ENCODE peak calls at places on chromosomes 4 and X, in eight cellular contexts. T is left ventricle myocardium inferior; H is aorta; K is psoas muscle; Q is tibial artery; W is naive thymus-derived CD4-positive, alpha-beta T cell; G is endothelial cell of umbilical vein; Y is PC-3. L is an unnamed sample.

GRCh38 chrX:31547416-31547815 is 475.6 kb upstream of the FTHL17 start:
- DNase-seq in T (no peak), H (no peak), K (no peak), Q (no peak), W (no peak), G (no peak), Y (no peak), L (no peak)

GRCh38 chrX:1734806-1735205 is 119.9 kb downstream of the ASMT start:
- DNase-seq in T (no peak), H (no peak), K (no peak), Q (no peak), W (no peak), G (no peak), Y (no peak), L (no peak)

GRCh38 chrX:129983575-129984131 is 1.2 kb downstream of the BCORL1 start:
- DNase-seq in T (no peak), H (peak; percentile 78), K (peak; percentile 30), Q (peak; percentile 62), W (no peak), G (no peak), Y (no peak), L (no peak)

GRCh38 chrX:21985332-21985777 is 44.8 kb downstream of the SMS start:
- DNase-seq in T (peak; percentile 36), H (no peak), K (peak; percentile 33), Q (peak; percentile 69), W (peak; percentile 74), G (peak; percentile 83), Y (peak; percentile 82), L (no peak)

GRCh38 chrX:11446951-11447350 is 153.7 kb downstream of the AMELX start:
- DNase-seq in T (no peak), H (no peak), K (no peak), Q (no peak), W (no peak), G (peak; percentile 6), Y (no peak), L (no peak)

GRCh38 chr4:6992728-6993655 is 50.2 kb upstream of the TADA2B start:
- DNase-seq in T (no peak), H (no peak), K (no peak), Q (no peak), W (no peak), G (no peak), Y (peak; percentile 38), L (no peak)

GRCh38 chr4:8035371-8035780 is 95.7 kb upstream of the AFAP1 start:
- DNase-seq in T (no peak), H (no peak), K (no peak), Q (no peak), W (no peak), G (peak; percentile 49), Y (no peak), L (no peak)

GRCh38 chrX:136584545-136584944 is 52.5 kb downstream of the VGLL1 start:
- DNase-seq in T (no peak), H (no peak), K (no peak), Q (no peak), W (no peak), G (no peak), Y (no peak), L (no peak)

GRCh38 chr4:173511787-173512361 is 18.2 kb downstream of the HAND2 start:
- DNase-seq in T (no peak), H (no peak), K (no peak), Q (no peak), W (no peak), G (no peak), Y (no peak), L (no peak)

GRCh38 chrX:63686878-63687714 is 97.9 kb downstream of the ARHGEF9 start:
- DNase-seq in T (no peak), H (no peak), K (no peak), Q (no peak), W (peak; percentile 31), G (peak; percentile 38), Y (peak; percentile 68), L (no peak)

GRCh38 chr4:151324449-151325319 is 721 bp downstream of the SH3D19 start:
- DNase-seq in T (peak; percentile 29), H (peak; percentile 86), K (peak; percentile 67), Q (peak; percentile 71), W (no peak), G (peak; percentile 68), Y (peak; percentile 67), L (no peak)

GRCh38 chr4:151322565-151322964 is 2.8 kb downstream of the SH3D19 start:
- DNase-seq in T (no peak), H (no peak), K (no peak), Q (no peak), W (no peak), G (no peak), Y (no peak), L (no peak)

GRCh38 chr4:151324124-151324448 is 1.3 kb downstream of the SH3D19 start:
- DNase-seq in T (no peak), H (no peak), K (no peak), Q (no peak), W (no peak), G (no peak), Y (no peak), L (no peak)

GRCh38 chr4:151329217-151330007 is 4.0 kb upstream of the SH3D19 start:
- DNase-seq in T (no peak), H (no peak), K (no peak), Q (no peak), W (no peak), G (no peak), Y (peak; percentile 81), L (no peak)

DNA sequence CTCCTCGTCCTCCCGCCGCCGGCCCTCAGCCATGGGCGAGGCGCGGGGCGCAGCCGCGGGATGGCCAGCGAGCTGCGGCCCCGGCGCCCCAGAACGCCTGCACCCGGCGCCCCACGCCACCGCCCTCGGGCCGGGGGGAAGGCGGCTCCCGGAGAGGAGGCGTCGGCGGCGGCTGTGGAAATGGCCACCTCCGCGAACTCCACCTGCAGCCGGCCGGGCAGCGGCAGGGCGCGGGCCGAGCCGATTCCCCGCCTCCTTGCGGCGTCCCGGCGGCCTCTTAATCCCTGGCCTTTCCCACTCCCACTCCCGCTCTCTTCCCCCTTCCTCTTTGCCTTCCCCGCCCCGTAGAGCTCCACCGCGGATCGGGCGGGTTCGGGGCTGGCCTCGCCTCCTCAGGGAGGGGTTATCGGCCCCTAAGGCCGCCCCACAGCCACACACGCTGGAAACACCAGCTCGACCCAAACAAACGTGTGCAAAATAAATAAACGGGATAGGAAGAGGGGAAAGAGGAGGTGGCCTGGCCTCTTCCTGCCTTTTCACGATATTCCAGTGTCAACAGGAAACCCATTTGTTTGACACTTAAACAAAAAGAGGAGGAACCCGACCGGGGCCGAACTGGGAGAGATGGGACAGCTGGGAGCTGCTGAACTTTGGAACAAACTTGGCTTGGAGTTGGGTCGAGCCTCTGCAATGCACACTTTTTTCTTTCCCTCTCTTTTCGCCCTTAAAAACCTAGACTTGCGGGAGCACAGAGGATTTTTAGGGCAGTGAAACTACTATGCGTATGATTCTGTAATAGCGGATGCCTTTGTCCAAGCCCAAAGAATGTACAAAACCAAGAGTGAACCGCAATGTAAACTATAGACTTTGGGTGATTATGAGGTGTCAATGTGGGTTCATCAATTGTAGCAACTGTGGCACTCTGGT is at the start of gene SH3D19:
- DNase-seq in T (peak; percentile 76), H (peak; percentile 90), K (peak; percentile 70), Q (peak; percentile 82), W (no peak), G (peak; percentile 91), Y (peak; percentile 85), L (no peak)
- H3K4me3 ChIP-seq in T (peak within 1 kb of the TSS; percentile 77), H (peak within 1 kb of the TSS; percentile 86), K (peak within 1 kb of the TSS; percentile 87), Q (peak within 1 kb of the TSS; percentile 76), W (no peak within 1 kb of the TSS), G (peak within 1 kb of the TSS; percentile 74), Y (peak within 1 kb of the TSS; percentile 71), L (peak within 1 kb of the TSS; percentile 94)

DNA sequence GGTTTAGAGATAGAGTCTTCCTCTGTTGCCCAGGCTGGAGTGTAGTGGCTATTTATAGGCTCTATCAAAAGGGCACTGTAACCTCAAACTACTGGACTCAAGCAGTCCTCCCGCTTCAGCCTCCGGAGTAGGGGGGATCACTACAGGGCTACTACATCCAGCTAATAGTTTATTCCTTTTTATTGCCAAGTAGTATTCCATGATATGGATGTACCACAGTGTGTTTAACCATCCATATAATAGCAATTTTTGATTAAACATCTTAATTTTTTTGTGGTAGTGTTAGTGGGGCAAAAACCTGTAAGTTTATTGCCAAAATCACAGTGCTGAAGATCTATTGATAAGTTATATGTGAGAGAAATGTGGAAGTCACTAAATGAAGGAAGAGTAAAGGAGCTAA is 2.6 kb upstream of the NDUFC1 start:
- DNase-seq in T (no peak), H (no peak), K (no peak), Q (no peak), W (no peak), G (no peak), Y (no peak), L (no peak)
- H3K4me1 ChIP-seq in T (peaks cover 54% of the 10 kb centered on the region), H (no peaks in the 10 kb centered on the region), K (peaks cover 31% of the 10 kb centered on the region), Q (peaks cover 19% of the 10 kb centered on the region), W (peaks cover 26% of the 10 kb centered on the region), G (peaks cover 12% of the 10 kb centered on the region), Y (peaks cover 9% of the 10 kb centered on the region), L (peaks cover 19% of the 10 kb centered on the region)

GRCh38 chr4:168335621-168336020 is 17.1 kb upstream of the DDX60 start:
- DNase-seq in T (no peak), H (no peak), K (no peak), Q (no peak), W (no peak), G (no peak), Y (no peak), L (no peak)

GRCh38 chr4:168336837-168337549 is 18.4 kb upstream of the DDX60 start:
- DNase-seq in T (no peak), H (no peak), K (no peak), Q (no peak), W (no peak), G (no peak), Y (no peak), L (no peak)

GRCh38 chr4:168337550-168337940 is 19.0 kb upstream of the DDX60 start:
- DNase-seq in T (no peak), H (no peak), K (no peak), Q (no peak), W (no peak), G (no peak), Y (no peak), L (no peak)

GRCh38 chr4:168334053-168334452 is 15.5 kb upstream of the DDX60 start:
- DNase-seq in T (no peak), H (no peak), K (no peak), Q (no peak), W (no peak), G (no peak), Y (no peak), L (no peak)
- H3K27ac ChIP-seq in T (no peak overlapping the region), H (no peak overlapping the region), K (no peak overlapping the region), Q (no peak overlapping the region), W (no peak overlapping the region), G (no peak overlapping the region), Y (no peak overlapping the region), L (no peak overlapping the region)

GRCh38 chrX:40168183-40169015 is 70.6 kb upstream of the BCOR start:
- DNase-seq in T (no peak), H (no peak), K (no peak), Q (no peak), W (no peak), G (no peak), Y (no peak), L (no peak)
- H3K4me3 ChIP-seq in T (peak overlapping the region; percentile 63), H (no peak overlapping the region), K (peak overlapping the region; percentile 65), Q (peak overlapping the region; percentile 50), W (peak overlapping the region; percentile 51), G (peak overlapping the region; percentile 26), Y (no peak overlapping the region), L (peak overlapping the region; percentile 37)

DNA sequence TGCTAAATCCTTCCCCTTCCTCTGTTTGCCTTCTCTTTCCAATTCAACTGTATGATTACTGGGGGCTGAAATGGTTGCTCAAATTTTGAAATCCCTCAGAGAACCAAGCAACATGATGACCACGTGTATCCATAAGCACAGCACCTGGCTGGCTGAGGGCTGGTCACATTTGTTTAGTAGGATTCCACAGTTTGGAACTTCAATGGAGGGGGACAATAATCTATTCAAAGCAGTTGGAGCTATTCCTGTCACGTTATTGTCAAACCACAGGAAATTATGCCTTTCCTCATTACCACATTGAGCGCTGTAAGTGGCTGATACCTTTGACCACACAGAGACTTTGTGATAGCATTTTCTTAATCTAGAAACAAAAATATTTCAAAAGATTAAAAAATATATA is 7.0 kb downstream of the TMSB4X start:
- DNase-seq in T (no peak), H (no peak), K (no peak), Q (no peak), W (no peak), G (no peak), Y (no peak), L (no peak)
- H3K4me1 ChIP-seq in T (no peaks in the 10 kb centered on the region), H (peaks cover 2% of the 10 kb centered on the region), K (no peaks in the 10 kb centered on the region), Q (no peaks in the 10 kb centered on the region), W (peaks cover 66% of the 10 kb centered on the region), G (peaks cover 17% of the 10 kb centered on the region), Y (peaks cover 40% of the 10 kb centered on the region), L (peaks cover 9% of the 10 kb centered on the region)